ENCODE peak calls at places on chromosomes 3 and 15, in four cellular contexts. T is HCT116, S is K562, D is H1. E is an unnamed sample.

GRCh38 chr15:84911879-84912660 is 27.6 kb downstream of the SLC28A1 start:
- DNase-seq in S (peak; percentile 39), D (no peak), T (peak; percentile 71), E (peak; percentile 39)

GRCh38 chr15:76056931-76057330 is 2.9 kb upstream of the TMEM266 start:
- DNase-seq in T (no peak), S (no peak), D (no peak), E (no peak)

GRCh38 chr3:149898771-149899170 is 71.9 kb downstream of the PFN2 start:
- DNase-seq in D (no peak), T (peak; percentile 12), S (peak; percentile 13), E (no peak)

GRCh38 chr15:39429898-39430357 is 151.0 kb upstream of the THBS1 start:
- DNase-seq in T (no peak), D (no peak), S (no peak), E (no peak)

GRCh38 chr3:13332740-13333139 is 87.4 kb downstream of the NUP210 start:
- DNase-seq in S (no peak), T (no peak), D (no peak), E (no peak)

GRCh38 chr15:66180706-66181105 is 72.8 kb downstream of the MEGF11 start:
- DNase-seq in T (no peak), S (no peak), D (no peak), E (no peak)

GRCh38 chr3:29486087-29486486 is 205.2 kb downstream of the RBMS3 start:
- DNase-seq in T (no peak), D (no peak), S (no peak), E (peak; percentile 42)

GRCh38 chr3:171445805-171446204 is 14.4 kb downstream of the TNIK start:
- DNase-seq in T (no peak), S (no peak), D (no peak), E (no peak)

GRCh38 chr3:125433091-125433534 is 58.0 kb upstream of the ZNF148 start:
- DNase-seq in D (peak; percentile 11), T (no peak), S (peak; percentile 63), E (no peak)

GRCh38 chr15:94026458-94026967 is 204.8 kb upstream of the MCTP2 start:
- DNase-seq in D (no peak), S (no peak), T (no peak), E (no peak)

GRCh38 chr15:98773616-98774015 is 125.3 kb downstream of the IGF1R start:
- DNase-seq in T (no peak), D (no peak), S (no peak), E (no peak)

GRCh38 chr15:98770984-98771383 is 122.6 kb downstream of the IGF1R start:
- DNase-seq in D (no peak), S (no peak), T (no peak), E (no peak)

GRCh38 chr15:98769867-98770266 is 121.5 kb downstream of the IGF1R start:
- DNase-seq in S (no peak), T (no peak), D (no peak), E (no peak)

GRCh38 chr15:98772895-98773294 is 124.6 kb downstream of the IGF1R start:
- DNase-seq in S (no peak), D (no peak), T (no peak), E (no peak)

GRCh38 chr15:98771444-98772059 is 123.2 kb downstream of the IGF1R start:
- DNase-seq in T (no peak), S (no peak), D (no peak), E (no peak)
- TF ChIP-seq JUND in T (no peak), S (no peak), D (no peak), E (no peak)

DNA sequence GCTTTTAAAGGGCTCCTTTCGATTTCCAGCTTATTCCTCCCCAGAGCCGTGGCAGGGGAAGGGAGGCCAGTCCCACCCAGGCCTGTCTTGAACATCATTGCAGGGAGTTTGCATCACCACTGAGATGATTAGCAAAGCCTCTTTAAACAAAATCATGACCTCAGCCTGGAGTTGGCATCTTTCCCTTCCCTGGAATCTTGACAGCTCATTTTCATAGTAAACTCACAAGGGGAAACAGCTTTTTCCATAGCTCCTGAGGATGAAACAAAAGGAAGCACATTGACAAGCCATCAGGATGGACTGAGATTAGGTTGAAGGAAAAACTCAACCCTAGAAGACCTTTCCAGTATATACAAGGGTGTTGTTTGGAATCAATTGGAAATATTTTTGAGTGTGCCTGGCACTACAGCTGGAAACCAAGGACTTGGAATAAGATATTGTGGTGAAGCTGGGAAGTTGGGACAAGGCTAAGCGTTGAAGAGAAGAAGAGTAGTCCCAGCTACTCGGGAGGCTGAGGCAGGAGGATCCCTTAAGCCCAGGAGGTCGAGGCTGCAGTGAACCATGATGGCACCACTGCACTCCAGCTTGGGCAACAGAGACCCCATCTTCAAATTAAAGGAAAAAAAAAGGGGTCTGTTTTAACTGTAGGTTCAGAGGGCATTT is 3.1 kb upstream of the LARP6 start:
- DNase-seq in S (no peak), T (peak; percentile 59), D (no peak), E (no peak)
- TF ChIP-seq JUND in S (no peak), T (no peak), D (no peak), E (no peak)

GRCh38 chr3:126676919-126677705 is 22.2 kb upstream of the TXNRD3 start:
- DNase-seq in T (no peak), D (peak; percentile 22), S (no peak), E (no peak)

GRCh38 chr3:126679318-126679751 is 24.4 kb upstream of the TXNRD3 start:
- DNase-seq in S (peak; percentile 66), D (peak; percentile 99), T (peak; percentile 68), E (peak; percentile 70)

GRCh38 chr3:126677862-126678549 is 23.1 kb upstream of the TXNRD3 start:
- DNase-seq in D (peak; percentile 22), T (no peak), S (no peak), E (no peak)

GRCh38 chr3:126679831-126680677 is 24.0 kb upstream of the CHCHD6 start:
- DNase-seq in S (no peak), T (no peak), D (no peak), E (no peak)

GRCh38 chr3:126678691-126679317 is 23.9 kb upstream of the TXNRD3 start:
- DNase-seq in S (no peak), T (no peak), D (no peak), E (no peak)
- TF ChIP-seq JUND in S (no peak), T (no peak), D (no peak), E (no peak)

DNA sequence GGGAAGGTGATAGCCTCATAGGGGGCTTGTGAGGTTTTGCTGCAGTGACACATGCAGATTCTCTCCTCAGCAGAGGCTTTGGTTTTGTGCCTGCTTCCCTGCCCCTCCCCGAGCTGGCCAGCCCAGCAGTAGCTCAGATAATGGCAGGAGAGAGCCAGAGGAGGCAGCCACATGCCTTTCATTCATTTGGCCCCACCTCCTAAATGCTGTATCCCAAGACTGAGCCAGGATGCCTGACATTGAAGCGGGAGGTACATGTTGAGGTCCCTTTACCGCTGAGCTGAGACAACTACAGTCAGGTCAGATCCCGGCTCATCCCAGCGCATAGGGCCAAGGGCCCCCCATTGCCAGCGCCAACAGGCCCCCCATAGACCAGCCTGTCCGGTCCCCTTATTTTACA is 11.9 kb upstream of the POLG start:
- DNase-seq in T (no peak), D (peak; percentile 58), S (no peak), E (no peak)
- TF ChIP-seq JUND in T (no peak), D (no peak), S (no peak), E (no peak)

GRCh38 chr3:90062018-90062417 is 954.6 kb downstream of the EPHA3 start:
- DNase-seq in T (no peak), S (no peak), D (no peak), E (no peak)
- TF ChIP-seq JUND in T (no peak), S (no peak), D (no peak), E (no peak)

GRCh38 chr15:58545307-58546065 is 113.7 kb downstream of the LIPC start:
- DNase-seq in S (peak; percentile 61), T (no peak), D (no peak), E (no peak)
- TF ChIP-seq JUND in S (peak; percentile 51), T (no peak), D (no peak), E (no peak)

GRCh38 chr3:42655980-42656679 is 2.6 kb downstream of the ZBTB47 start:
- DNase-seq in S (no peak), D (peak; percentile 45), T (no peak), E (no peak)

GRCh38 chr3:42656680-42657610 is 3.4 kb downstream of the ZBTB47 start:
- DNase-seq in S (no peak), D (no peak), T (no peak), E (no peak)

GRCh38 chr3:42653560-42654330 is at the start of gene ZBTB47:
- DNase-seq in S (peak; percentile 55), T (no peak), D (peak; percentile 58), E (no peak)

GRCh38 chr3:42654331-42655201 is 1.1 kb downstream of the ZBTB47 start:
- DNase-seq in D (peak; percentile 88), S (peak; percentile 83), T (no peak), E (peak; percentile 92)

DNA sequence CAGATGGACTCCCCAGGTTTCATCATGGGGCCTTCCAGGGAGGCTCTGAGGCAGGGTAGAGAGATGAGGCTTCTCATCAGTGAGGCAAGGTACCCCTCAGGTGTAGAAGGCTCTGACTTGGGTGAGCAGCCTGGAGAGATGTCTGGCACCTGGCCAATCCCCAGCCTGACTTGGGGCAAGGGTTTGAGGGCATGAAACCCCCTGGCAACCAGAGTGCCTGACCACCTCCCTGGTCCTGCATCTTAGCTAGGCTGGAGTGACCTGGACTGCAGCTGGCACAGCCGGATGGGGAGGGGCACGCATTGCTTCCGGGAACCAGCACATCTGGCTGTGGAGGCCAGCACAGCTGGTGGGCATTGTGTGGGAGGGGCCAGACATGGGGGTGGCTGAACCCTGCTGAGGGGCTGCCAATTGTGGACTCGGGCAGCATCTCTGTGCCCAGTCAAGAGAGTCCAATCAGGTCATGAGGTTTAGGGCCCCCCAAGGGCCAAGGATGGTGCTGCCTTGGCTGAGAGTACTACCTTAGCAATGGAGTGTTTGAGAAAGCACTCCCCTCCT is 1.9 kb downstream of the ZBTB47 start:
- DNase-seq in T (no peak), S (no peak), D (peak; percentile 61), E (no peak)
- TF ChIP-seq JUND in T (no peak), S (no peak), D (no peak), E (no peak)

DNA sequence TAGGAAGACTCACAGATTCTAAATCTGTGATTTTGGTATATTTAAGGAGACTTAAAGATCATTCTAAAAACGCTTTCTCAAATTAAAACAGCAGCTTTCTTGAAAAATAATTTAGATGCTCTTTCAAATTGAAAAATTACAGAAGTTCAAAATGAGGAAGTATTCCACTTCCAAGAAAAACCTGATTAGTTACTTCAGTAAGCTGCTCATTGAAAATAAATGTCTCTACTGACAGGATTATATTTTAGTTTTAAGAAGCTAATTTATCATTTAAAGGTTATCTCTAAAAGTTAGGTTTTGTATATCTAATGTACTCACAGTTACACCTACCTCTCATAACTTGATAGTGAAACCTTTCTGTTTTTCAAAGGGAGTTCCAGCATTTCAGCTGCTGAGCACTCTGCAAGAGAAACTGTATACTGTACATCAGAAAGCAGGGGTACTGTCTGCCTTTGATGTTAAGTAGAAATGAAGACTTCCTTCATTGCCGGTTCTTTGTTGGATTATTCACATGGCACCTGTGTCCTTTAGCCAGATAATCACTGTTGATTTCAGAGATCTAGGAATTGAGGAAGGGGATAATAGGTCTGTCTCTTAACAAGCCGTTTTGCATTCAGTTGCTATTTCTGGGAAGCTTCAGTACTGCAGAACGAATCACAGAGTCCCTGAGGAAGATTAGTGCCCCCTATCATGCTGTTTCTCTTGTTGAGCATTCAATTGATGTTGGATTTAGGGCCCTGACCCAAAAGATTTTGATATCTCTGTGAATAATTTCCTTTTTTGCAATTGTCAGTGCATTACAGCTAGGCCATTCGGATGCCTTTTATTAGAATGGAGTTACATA is 161.7 kb downstream of the TCF12 start:
- DNase-seq in T (no peak), S (no peak), D (no peak), E (no peak)
- TF ChIP-seq JUND in T (no peak), S (no peak), D (no peak), E (no peak)

E was measured in T47D.